ENCODE peak calls at places on chromosomes 11 and 22, in six cellular contexts. One of them, this sample, is unnamed.

GRCh38 chr11:64299847-64300648 is at the start of gene CATSPERZ:
- DNase-seq in astrocyte: no peak
- DNase-seq in RWPE1: no peak
- DNase-seq in tibial nerve: no peak
- DNase-seq in neural progenitor cell: no peak
- DNase-seq in cardiac muscle cell: no peak
- DNase-seq in this sample: no peak

GRCh38 chr11:134521452-134522289 is 109.6 kb upstream of the B3GAT1 start:
- DNase-seq in astrocyte: no peak
- DNase-seq in RWPE1: no peak
- DNase-seq in tibial nerve: no peak
- DNase-seq in neural progenitor cell: no peak
- DNase-seq in cardiac muscle cell: no peak
- DNase-seq in this sample: no peak

GRCh38 chr11:132802932-132803331 is 729.4 kb downstream of the OPCML start:
- DNase-seq in astrocyte: no peak
- DNase-seq in RWPE1: no peak
- DNase-seq in tibial nerve: no peak
- DNase-seq in neural progenitor cell: no peak
- DNase-seq in cardiac muscle cell: no peak
- DNase-seq in this sample: no peak

GRCh38 chr11:84247931-84248330 is 961.8 kb upstream of the CCDC90B start:
- DNase-seq in astrocyte: peak
- DNase-seq in RWPE1: no peak
- DNase-seq in tibial nerve: no peak
- DNase-seq in neural progenitor cell: no peak
- DNase-seq in cardiac muscle cell: peak
- DNase-seq in this sample: no peak

GRCh38 chr11:69203901-69204245 is 48.1 kb downstream of the SMIM38 start:
- DNase-seq in astrocyte: no peak
- DNase-seq in RWPE1: no peak
- DNase-seq in tibial nerve: no peak
- DNase-seq in neural progenitor cell: no peak
- DNase-seq in cardiac muscle cell: no peak
- DNase-seq in this sample: no peak

GRCh38 chr22:20198527-20199319 is 47.9 kb upstream of the CCDC188 start:
- DNase-seq in astrocyte: no peak
- DNase-seq in RWPE1: no peak
- DNase-seq in tibial nerve: no peak
- DNase-seq in neural progenitor cell: no peak
- DNase-seq in cardiac muscle cell: no peak
- DNase-seq in this sample: no peak

GRCh38 chr11:62142043-62142375 is 18.2 kb downstream of the INCENP start:
- DNase-seq in astrocyte: no peak
- DNase-seq in RWPE1: no peak
- DNase-seq in tibial nerve: no peak
- DNase-seq in neural progenitor cell: no peak
- DNase-seq in cardiac muscle cell: no peak
- DNase-seq in this sample: no peak

GRCh38 chr11:2797181-2797711 is 88.3 kb downstream of the CDKN1C start:
- DNase-seq in astrocyte: no peak
- DNase-seq in RWPE1: no peak
- DNase-seq in tibial nerve: peak
- DNase-seq in neural progenitor cell: no peak
- DNase-seq in cardiac muscle cell: no peak
- DNase-seq in this sample: no peak

GRCh38 chr11:57964660-57965059 is 59.0 kb upstream of the OR9Q1 start:
- DNase-seq in astrocyte: no peak
- DNase-seq in RWPE1: no peak
- DNase-seq in tibial nerve: no peak
- DNase-seq in neural progenitor cell: no peak
- DNase-seq in cardiac muscle cell: no peak
- DNase-seq in this sample: no peak

GRCh38 chr22:18091916-18092526 is 14.2 kb downstream of the PEX26 start:
- DNase-seq in astrocyte: peak
- DNase-seq in RWPE1: no peak
- DNase-seq in tibial nerve: peak
- DNase-seq in neural progenitor cell: no peak
- DNase-seq in cardiac muscle cell: peak
- DNase-seq in this sample: no peak

GRCh38 chr22:23063539-23064380 is 6.6 kb upstream of the GNAZ start:
- DNase-seq in astrocyte: no peak
- DNase-seq in RWPE1: no peak
- DNase-seq in tibial nerve: no peak
- DNase-seq in neural progenitor cell: no peak
- DNase-seq in cardiac muscle cell: no peak
- DNase-seq in this sample: no peak

GRCh38 chr11:1139441-1140066 is 18.2 kb upstream of the MUC5AC start:
- DNase-seq in astrocyte: peak
- DNase-seq in RWPE1: no peak
- DNase-seq in tibial nerve: no peak
- DNase-seq in neural progenitor cell: no peak
- DNase-seq in cardiac muscle cell: peak
- DNase-seq in this sample: no peak

GRCh38 chr11:100546714-100547113 is 140.4 kb upstream of the ARHGAP42 start:
- DNase-seq in astrocyte: peak
- DNase-seq in RWPE1: peak
- DNase-seq in tibial nerve: no peak
- DNase-seq in neural progenitor cell: no peak
- DNase-seq in cardiac muscle cell: peak
- DNase-seq in this sample: peak

GRCh38 chr11:1336836-1337646 is 27.6 kb upstream of the TOLLIP start:
- DNase-seq in astrocyte: no peak
- DNase-seq in RWPE1: peak
- DNase-seq in tibial nerve: no peak
- DNase-seq in neural progenitor cell: peak
- DNase-seq in cardiac muscle cell: no peak
- DNase-seq in this sample: no peak

GRCh38 chr11:69812256-69812655 is 7.0 kb downstream of the FGF3 start:
- DNase-seq in astrocyte: no peak
- DNase-seq in RWPE1: no peak
- DNase-seq in tibial nerve: no peak
- DNase-seq in neural progenitor cell: no peak
- DNase-seq in cardiac muscle cell: no peak
- DNase-seq in this sample: no peak

GRCh38 chr11:59582006-59582405 is 33.6 kb downstream of the OSBP start:
- DNase-seq in astrocyte: no peak
- DNase-seq in RWPE1: no peak
- DNase-seq in tibial nerve: no peak
- DNase-seq in neural progenitor cell: no peak
- DNase-seq in cardiac muscle cell: no peak
- DNase-seq in this sample: no peak

GRCh38 chr11:65212226-65212801 is 30.6 kb downstream of the CAPN1 start:
- DNase-seq in astrocyte: no peak
- DNase-seq in RWPE1: no peak
- DNase-seq in tibial nerve: no peak
- DNase-seq in neural progenitor cell: no peak
- DNase-seq in cardiac muscle cell: no peak
- DNase-seq in this sample: no peak

GRCh38 chr22:49959782-49960158 is 802 bp upstream of the PIM3 start:
- DNase-seq in astrocyte: no peak
- DNase-seq in RWPE1: peak
- DNase-seq in tibial nerve: no peak
- DNase-seq in neural progenitor cell: no peak
- DNase-seq in cardiac muscle cell: peak
- DNase-seq in this sample: no peak

GRCh38 chr11:107472966-107473365 is 15.3 kb upstream of the CWF19L2 start:
- DNase-seq in astrocyte: no peak
- DNase-seq in RWPE1: no peak
- DNase-seq in tibial nerve: no peak
- DNase-seq in neural progenitor cell: no peak
- DNase-seq in cardiac muscle cell: no peak
- DNase-seq in this sample: peak

DNA sequence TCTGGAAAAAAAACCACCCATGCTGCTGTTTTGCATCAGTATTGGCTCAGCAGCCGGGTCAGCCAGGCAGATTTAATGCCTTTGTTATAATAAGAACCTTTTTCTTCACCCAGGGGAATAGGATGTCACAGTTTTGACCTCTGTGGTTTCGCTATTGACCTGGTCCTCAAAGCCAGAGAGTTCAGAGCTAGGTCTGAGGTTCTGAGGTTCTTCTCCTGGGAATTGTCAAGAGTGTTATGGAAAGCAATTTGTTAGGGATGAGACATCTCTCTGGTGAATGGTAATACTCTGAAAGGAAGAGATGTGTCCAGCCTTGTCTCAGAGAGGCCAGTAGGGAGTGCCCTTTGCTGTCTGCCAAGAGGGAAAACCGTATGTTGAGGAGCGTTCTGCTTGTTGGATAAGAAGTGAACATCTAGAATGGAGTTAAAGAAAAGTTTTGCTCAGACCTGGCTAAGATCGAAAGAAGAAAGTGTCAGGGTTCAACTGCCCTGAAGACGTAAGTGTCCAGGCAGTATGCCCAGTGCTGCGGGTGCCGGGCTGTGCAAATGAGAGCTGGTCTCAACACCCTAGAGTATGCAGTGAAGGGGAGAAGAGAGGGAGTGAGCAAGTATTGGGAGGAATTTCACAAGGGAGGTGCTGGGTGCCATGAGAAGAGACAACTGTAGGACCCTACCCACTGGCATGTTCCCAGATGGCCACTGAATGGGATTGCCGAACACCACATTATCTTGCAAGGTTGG is 150.9 kb upstream of the TTC12 start:
- DNase-seq in astrocyte: no peak
- DNase-seq in RWPE1: no peak
- DNase-seq in tibial nerve: peak
- DNase-seq in neural progenitor cell: no peak
- DNase-seq in cardiac muscle cell: peak
- DNase-seq in this sample: no peak
- H3K27ac ChIP-seq in astrocyte: no peak
- H3K27ac ChIP-seq in RWPE1: no peak
- H3K27ac ChIP-seq in tibial nerve: peak
- H3K27ac ChIP-seq in neural progenitor cell: no peak
- H3K27ac ChIP-seq in cardiac muscle cell: no peak
- H3K27ac ChIP-seq in this sample: no peak

DNA sequence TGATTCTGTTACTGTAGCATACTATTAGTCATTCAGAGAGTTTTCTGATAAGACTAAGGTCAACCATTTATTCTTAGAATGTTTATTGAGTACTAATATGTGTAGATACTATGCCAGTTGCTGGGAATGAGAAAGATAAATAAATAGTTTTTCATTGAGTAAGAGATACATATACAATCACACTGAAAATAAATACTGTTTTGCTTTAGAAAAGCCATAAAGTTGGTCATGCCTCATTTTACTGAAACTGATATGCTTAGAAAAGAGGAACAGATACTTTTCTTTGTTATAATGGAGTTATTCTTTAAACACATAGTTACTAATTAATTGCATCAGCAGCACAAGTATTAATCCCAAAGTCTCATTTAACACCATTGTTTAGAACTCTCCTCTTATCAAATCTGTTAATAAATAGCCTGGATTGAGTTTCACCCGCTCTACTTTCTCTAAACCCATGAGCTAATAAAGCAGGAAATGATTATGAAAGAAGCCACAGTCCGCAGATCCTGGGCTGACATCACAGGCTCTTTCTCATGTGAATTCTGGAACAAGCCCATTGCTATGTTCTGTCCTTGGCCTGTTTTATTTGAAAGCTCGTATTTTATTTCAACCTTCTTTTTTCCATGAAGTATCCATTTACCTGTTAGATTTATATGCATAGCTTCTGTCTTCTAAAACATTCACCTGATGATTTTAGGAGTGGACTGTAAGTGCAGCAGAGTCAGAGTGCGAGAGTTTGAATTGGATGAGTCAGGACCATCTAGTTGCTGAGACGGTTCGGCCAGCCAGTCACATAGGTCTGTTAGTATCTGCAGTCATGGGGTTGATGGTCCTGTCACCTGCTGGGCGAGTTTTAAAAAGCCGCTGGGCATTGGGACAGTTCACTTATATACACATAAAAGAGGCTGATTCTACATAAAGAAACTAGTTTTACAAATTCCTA is 35.5 kb downstream of the PIWIL4 start:
- DNase-seq in astrocyte: peak
- DNase-seq in RWPE1: peak
- DNase-seq in tibial nerve: no peak
- DNase-seq in neural progenitor cell: no peak
- DNase-seq in cardiac muscle cell: peak
- DNase-seq in this sample: no peak
- TF ChIP-seq CTCF in astrocyte: peak
- TF ChIP-seq CTCF in RWPE1: peak
- TF ChIP-seq CTCF in tibial nerve: no peak
- TF ChIP-seq CTCF in neural progenitor cell: no peak
- TF ChIP-seq CTCF in cardiac muscle cell: peak
- TF ChIP-seq CTCF in this sample: no peak

DNA sequence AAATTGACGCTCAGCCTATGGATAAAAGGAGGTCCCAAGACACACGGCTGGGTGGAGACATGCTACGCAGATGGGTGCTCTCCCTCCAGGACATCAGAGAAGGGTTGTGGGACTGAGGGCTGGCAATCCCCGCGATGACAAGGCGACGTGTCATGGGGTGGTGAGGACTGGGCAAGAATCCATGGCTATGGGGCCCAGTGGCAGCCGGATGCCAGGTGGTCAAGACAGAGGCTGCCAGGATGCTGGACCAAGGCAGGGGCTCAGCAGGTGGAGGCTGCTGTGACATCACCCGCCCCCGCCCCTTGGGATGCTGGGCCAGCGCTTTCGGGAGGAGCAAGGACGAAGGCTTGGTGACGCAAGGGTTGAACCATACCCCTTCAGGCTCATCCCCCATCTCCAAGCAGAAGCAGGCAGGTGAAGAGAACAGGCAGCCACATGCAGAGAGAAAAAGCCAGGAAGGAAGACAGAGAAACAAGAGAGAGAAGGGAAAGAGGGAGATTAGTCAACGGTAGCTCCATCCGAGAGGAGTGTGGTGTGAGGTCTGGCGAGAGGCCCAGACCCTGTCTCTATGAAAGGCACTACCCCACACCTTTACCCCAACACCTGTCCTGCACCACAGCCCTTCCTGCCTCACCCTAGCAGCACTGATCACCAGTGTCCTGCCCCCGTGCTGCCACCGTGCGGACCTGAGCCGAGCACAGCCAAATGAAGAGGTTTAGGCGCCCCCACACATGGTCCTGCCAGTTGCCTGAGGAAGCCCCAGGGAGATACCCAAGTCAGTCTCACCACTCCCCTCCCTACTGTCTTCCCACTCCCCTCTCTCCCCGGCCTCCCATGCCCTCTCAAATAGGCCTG is 24.1 kb upstream of the RASL10A start:
- DNase-seq in astrocyte: no peak
- DNase-seq in RWPE1: peak
- DNase-seq in tibial nerve: no peak
- DNase-seq in neural progenitor cell: no peak
- DNase-seq in cardiac muscle cell: no peak
- DNase-seq in this sample: peak
- H3K27ac ChIP-seq in astrocyte: no peak
- H3K27ac ChIP-seq in RWPE1: peak
- H3K27ac ChIP-seq in tibial nerve: no peak
- H3K27ac ChIP-seq in neural progenitor cell: no peak
- H3K27ac ChIP-seq in cardiac muscle cell: no peak
- H3K27ac ChIP-seq in this sample: no peak

DNA sequence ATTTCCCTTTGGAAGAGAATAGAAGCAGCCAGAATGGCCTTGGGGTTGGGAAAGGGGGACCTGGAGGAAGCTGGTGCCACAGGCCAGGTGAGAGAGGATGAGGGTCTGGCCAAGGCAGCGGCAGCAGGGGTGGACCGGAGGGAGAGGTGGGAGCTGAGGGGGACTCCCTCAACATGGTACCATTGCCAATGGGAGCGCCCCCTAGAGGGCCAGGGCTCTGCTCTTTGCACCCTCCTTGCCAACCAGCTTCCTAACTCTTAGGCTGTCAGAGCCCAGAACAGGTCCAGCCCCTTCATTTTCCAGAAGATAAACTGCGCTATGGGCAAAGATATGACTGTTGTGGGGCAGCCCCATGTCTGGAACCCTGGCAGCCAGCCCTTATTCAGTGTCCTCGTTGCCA is 185.0 kb downstream of the GRIK4 start:
- DNase-seq in astrocyte: no peak
- DNase-seq in RWPE1: no peak
- DNase-seq in tibial nerve: no peak
- DNase-seq in neural progenitor cell: no peak
- DNase-seq in cardiac muscle cell: no peak
- DNase-seq in this sample: no peak
- TF ChIP-seq CTCF in astrocyte: no peak
- TF ChIP-seq CTCF in RWPE1: no peak
- TF ChIP-seq CTCF in tibial nerve: no peak
- TF ChIP-seq CTCF in neural progenitor cell: peak
- TF ChIP-seq CTCF in cardiac muscle cell: no peak
- TF ChIP-seq CTCF in this sample: peak

This sample was measured in foreskin keratinocyte.